ENCODE peak calls at places on chromosomes 1 and 21, in eight cellular contexts. N is choroid plexus epithelial cell; X is left kidney; P is CD4-positive, alpha-beta T cell; F is HEK293T; L is RWPE1; Y is stimulated activated CD8-positive, alpha-beta memory T cell treated with anti-CD3 and anti-CD28 coated beads, Interleukin-4, amount 100 ng/mL, for 24 hours; B is astrocyte of the spinal cord. G is an unnamed sample.

GRCh38 chr1:91777196-91777595 is 108.8 kb downstream of the TGFBR3 start:
- DNase-seq in N (no peak), X (no peak), P (no peak), F (no peak), L (no peak), Y (no peak), B (no peak), G (no peak)

GRCh38 chr1:118184737-118185082 is 318 bp downstream of the SPAG17 start:
- DNase-seq in N (no peak), X (no peak), P (no peak), F (no peak), L (no peak), Y (no peak), B (no peak), G (peak; percentile 2)

GRCh38 chr1:99685516-99686180 is 39.7 kb downstream of the PALMD start:
- DNase-seq in N (peak; percentile 89), X (peak; percentile 87), P (no peak), F (peak; percentile 72), L (peak; percentile 42), Y (peak; percentile 9), B (peak; percentile 82), G (peak; percentile 84)

GRCh38 chr1:3821004-3821933 is 25.0 kb upstream of the LRRC47 start:
- DNase-seq in N (no peak), X (peak; percentile 48), P (no peak), F (no peak), L (no peak), Y (no peak), B (no peak), G (no peak)

GRCh38 chr1:33300673-33301072 is 20.2 kb downstream of the A3GALT2 start:
- DNase-seq in N (peak; percentile 94), X (peak; percentile 21), P (no peak), F (no peak), L (no peak), Y (no peak), B (peak; percentile 80), G (no peak)

GRCh38 chr1:23593556-23594148 is 34.4 kb upstream of the ID3 start:
- DNase-seq in N (peak; percentile 14), X (peak; percentile 43), P (no peak), F (no peak), L (peak; percentile 94), Y (no peak), B (peak; percentile 37), G (peak; percentile 66)

GRCh38 chr1:56190975-56191768 is 388.2 kb downstream of the PLPP3 start:
- DNase-seq in N (no peak), X (no peak), P (no peak), F (no peak), L (no peak), Y (no peak), B (peak; percentile 28), G (no peak)

GRCh38 chr21:44749759-44750674 is 38.6 kb upstream of the TSPEAR start:
- DNase-seq in N (no peak), X (no peak), P (no peak), F (no peak), L (no peak), Y (no peak), B (no peak), G (no peak)

GRCh38 chr1:177710973-177711372 is 258.9 kb downstream of the SEC16B start:
- DNase-seq in N (no peak), X (no peak), P (no peak), F (no peak), L (no peak), Y (no peak), B (no peak), G (no peak)

GRCh38 chr1:3249236-3249845 is 180.3 kb downstream of the PRDM16 start:
- DNase-seq in N (no peak), X (no peak), P (no peak), F (no peak), L (no peak), Y (no peak), B (no peak), G (no peak)

GRCh38 chr1:245987997-245988392 is 519.1 kb downstream of the SMYD3 start:
- DNase-seq in N (no peak), X (no peak), P (no peak), F (no peak), L (no peak), Y (no peak), B (no peak), G (no peak)

GRCh38 chr1:193971595-193971994 is 785.2 kb upstream of the B3GALT2 start:
- DNase-seq in N (peak; percentile 70), X (no peak), P (no peak), F (no peak), L (peak; percentile 59), Y (no peak), B (peak; percentile 71), G (peak; percentile 91)

GRCh38 chr1:68332041-68332440 is 99.7 kb upstream of the WLS start:
- DNase-seq in N (no peak), X (no peak), P (no peak), F (no peak), L (no peak), Y (no peak), B (no peak), G (no peak)

GRCh38 chr1:32538887-32539583 is at the start of gene ZBTB8A:
- DNase-seq in N (peak; percentile 56), X (peak; percentile 92), P (no peak), F (peak; percentile 68), L (peak; percentile 69), Y (no peak), B (peak; percentile 66), G (peak; percentile 34)

GRCh38 chr1:173295995-173296394 is 88.9 kb upstream of the TNFSF4 start:
- DNase-seq in N (peak; percentile 27), X (no peak), P (no peak), F (no peak), L (no peak), Y (no peak), B (no peak), G (no peak)

GRCh38 chr1:204493145-204493881 is 1.3 kb downstream of the PIK3C2B start:
- DNase-seq in N (peak; percentile 60), X (peak; percentile 69), P (no peak), F (peak; percentile 45), L (peak; percentile 81), Y (no peak), B (peak; percentile 65), G (peak; percentile 67)

GRCh38 chr1:27891196-27891889 is 19.0 kb downstream of the THEMIS2 start:
- DNase-seq in N (no peak), X (no peak), P (no peak), F (no peak), L (no peak), Y (no peak), B (no peak), G (no peak)

GRCh38 chr21:17529648-17530047 is 16.8 kb downstream of the CXADR start:
- DNase-seq in N (no peak), X (no peak), P (no peak), F (no peak), L (no peak), Y (no peak), B (no peak), G (no peak)

GRCh38 chr1:42529724-42530161 is 66.7 kb downstream of the CCDC30 start:
- DNase-seq in N (peak; percentile 40), X (no peak), P (no peak), F (no peak), L (peak; percentile 72), Y (no peak), B (peak; percentile 25), G (peak; percentile 24)

GRCh38 chr1:147591246-147591891 is 50.1 kb downstream of the BCL9 start:
- DNase-seq in N (no peak), X (no peak), P (no peak), F (no peak), L (no peak), Y (no peak), B (no peak), G (no peak)

GRCh38 chr1:32878183-32878582 is 7.5 kb upstream of the FNDC5 start:
- DNase-seq in N (peak; percentile 73), X (no peak), P (no peak), F (no peak), L (peak; percentile 86), Y (no peak), B (peak; percentile 19), G (peak; percentile 5)

GRCh38 chr1:223419561-223419960 is 26.3 kb downstream of the CCDC185 start:
- DNase-seq in N (no peak), X (no peak), P (no peak), F (no peak), L (no peak), Y (no peak), B (no peak), G (no peak)

GRCh38 chr1:3217096-3217724 is 148.2 kb downstream of the PRDM16 start:
- DNase-seq in N (no peak), X (no peak), P (no peak), F (no peak), L (no peak), Y (no peak), B (peak; percentile 14), G (no peak)

GRCh38 chr1:156111355-156111962 is 3.1 kb upstream of the LMNA start:
- DNase-seq in N (no peak), X (no peak), P (no peak), F (no peak), L (no peak), Y (no peak), B (no peak), G (no peak)

GRCh38 chr1:152185544-152186391 is 26.7 kb upstream of the RPTN start:
- DNase-seq in N (peak; percentile 84), X (peak; percentile 70), P (peak; percentile 10), F (peak; percentile 69), L (peak; percentile 64), Y (no peak), B (peak; percentile 68), G (peak; percentile 80)

GRCh38 chr1:154466879-154467767 is 34.9 kb upstream of the TDRD10 start:
- DNase-seq in N (peak; percentile 37), X (peak; percentile 60), P (no peak), F (no peak), L (no peak), Y (no peak), B (no peak), G (no peak)

GRCh38 chr1:206863266-206863665 is 2.2 kb upstream of the IL20 start:
- DNase-seq in N (no peak), X (no peak), P (no peak), F (no peak), L (no peak), Y (no peak), B (no peak), G (no peak)

GRCh38 chr1:70459502-70460225 is 48.6 kb downstream of the CTH start:
- DNase-seq in N (peak; percentile 22), X (peak; percentile 51), P (no peak), F (no peak), L (peak; percentile 5), Y (no peak), B (peak; percentile 45), G (peak; percentile 23)

GRCh38 chr1:17193222-17194132 is 11.5 kb upstream of the PADI1 start:
- DNase-seq in N (no peak), X (no peak), P (no peak), F (no peak), L (no peak), Y (no peak), B (no peak), G (no peak)

GRCh38 chr21:34345091-34345871 is 18.5 kb upstream of the KCNE2 start:
- DNase-seq in N (peak; percentile 74), X (peak; percentile 56), P (no peak), F (no peak), L (no peak), Y (no peak), B (peak; percentile 24), G (peak; percentile 56)